ENCODE peak calls at places on chromosome 18, in six cellular contexts. I is sigmoid colon, W is D721Med, O is choroid plexus epithelial cell, D is B cell, L is testis. N is an unnamed sample.

GRCh38 chr18:75208836-75209128 is 157 bp downstream of the PTGR3 start:
- DNase-seq in I (peak), W (no peak), O (no peak), D (no peak), L (no peak), N (no peak)

GRCh38 chr18:12637901-12638633 is 19.8 kb downstream of the SPIRE1 start:
- DNase-seq in I (no peak), W (no peak), O (peak), D (no peak), L (no peak), N (no peak)

GRCh38 chr18:28689591-28689990 is 512.7 kb upstream of the CDH2 start:
- DNase-seq in I (no peak), W (no peak), O (no peak), D (no peak), L (no peak), N (no peak)

GRCh38 chr18:32777049-32777448 is 4.2 kb upstream of the KLHL14 start:
- DNase-seq in I (peak), W (no peak), O (peak), D (no peak), L (no peak), N (no peak)

GRCh38 chr18:22370414-22370813 is 47.3 kb downstream of the CTAGE1 start:
- DNase-seq in I (no peak), W (no peak), O (no peak), D (no peak), L (no peak), N (no peak)

GRCh38 chr18:42392416-42392815 is 437.4 kb downstream of the PIK3C3 start:
- DNase-seq in I (no peak), W (no peak), O (no peak), D (no peak), L (no peak), N (no peak)

GRCh38 chr18:35289293-35290069 is 548 bp downstream of the ZSCAN30 start:
- DNase-seq in I (peak), W (no peak), O (no peak), D (no peak), L (peak), N (no peak)

GRCh38 chr18:58135170-58135569 is 91.1 kb downstream of the NEDD4L start:
- DNase-seq in I (no peak), W (no peak), O (peak), D (no peak), L (no peak), N (no peak)

GRCh38 chr18:5238371-5238758 is 41.3 kb upstream of the AKAIN1 start:
- DNase-seq in I (peak), W (no peak), O (peak), D (peak), L (peak), N (peak)

GRCh38 chr18:11728247-11728646 is 39.2 kb downstream of the GNAL start:
- DNase-seq in I (no peak), W (no peak), O (peak), D (no peak), L (no peak), N (no peak)

GRCh38 chr18:51021226-51021965 is 8.6 kb upstream of the SMAD4 start:
- DNase-seq in I (no peak), W (no peak), O (no peak), D (no peak), L (no peak), N (no peak)

GRCh38 chr18:60044290-60045006 is 144.7 kb downstream of the PMAIP1 start:
- DNase-seq in I (no peak), W (no peak), O (peak), D (no peak), L (no peak), N (no peak)

GRCh38 chr18:3014501-3015202 is 1.7 kb upstream of the LPIN2 start:
- DNase-seq in I (no peak), W (no peak), O (peak), D (no peak), L (no peak), N (no peak)

GRCh38 chr18:63878343-63878742 is 9.2 kb upstream of the SERPINB2 start:
- DNase-seq in I (no peak), W (no peak), O (peak), D (no peak), L (no peak), N (no peak)

GRCh38 chr18:38025433-38026038 is 459.9 kb upstream of the CELF4 start:
- DNase-seq in I (no peak), W (no peak), O (peak), D (no peak), L (no peak), N (no peak)

N was measured in progenitor cell of endocrine pancreas.